ENCODE peak calls at places on chromosomes 2 and 18, in ten cellular contexts. One of them, this sample, is unnamed.

GRCh38 chr2:170680172-170680913 is 34.8 kb upstream of the SP5 start:
- DNase-seq in tibial artery: no peak
- DNase-seq in NCI-H510A: no peak
- DNase-seq in activated CD8-positive, alpha-beta memory T cell treated with anti-CD3 and anti-CD28 coated beads for 48 hours: no peak
- DNase-seq in left kidney: no peak
- DNase-seq in stimulated activated CD8-positive, alpha-beta memory T cell treated with anti-CD3 and anti-CD28 coated beads, Interleukin-7, amount 100 ng/mL, for 1 hour: no peak
- DNase-seq in MV-4-11: no peak
- DNase-seq in activated T-helper 1 cell treated with anti-CD3 and anti-CD28 coated beads, Interleukin-2, amount 50 U/mL, for 16 hours: no peak
- DNase-seq in NAMALWA: peak; percentile 28
- DNase-seq in cardiac fibroblast: no peak
- DNase-seq in this sample: no peak

GRCh38 chr2:184923751-184924150 is 325.4 kb downstream of the ZNF804A start:
- DNase-seq in tibial artery: no peak
- DNase-seq in NCI-H510A: no peak
- DNase-seq in activated CD8-positive, alpha-beta memory T cell treated with anti-CD3 and anti-CD28 coated beads for 48 hours: no peak
- DNase-seq in left kidney: no peak
- DNase-seq in stimulated activated CD8-positive, alpha-beta memory T cell treated with anti-CD3 and anti-CD28 coated beads, Interleukin-7, amount 100 ng/mL, for 1 hour: no peak
- DNase-seq in MV-4-11: no peak
- DNase-seq in activated T-helper 1 cell treated with anti-CD3 and anti-CD28 coated beads, Interleukin-2, amount 50 U/mL, for 16 hours: no peak
- DNase-seq in NAMALWA: no peak
- DNase-seq in cardiac fibroblast: no peak
- DNase-seq in this sample: no peak

GRCh38 chr18:36153203-36153602 is 23.5 kb downstream of the ELP2 start:
- DNase-seq in tibial artery: no peak
- DNase-seq in NCI-H510A: no peak
- DNase-seq in activated CD8-positive, alpha-beta memory T cell treated with anti-CD3 and anti-CD28 coated beads for 48 hours: no peak
- DNase-seq in left kidney: peak; percentile 39
- DNase-seq in stimulated activated CD8-positive, alpha-beta memory T cell treated with anti-CD3 and anti-CD28 coated beads, Interleukin-7, amount 100 ng/mL, for 1 hour: no peak
- DNase-seq in MV-4-11: no peak
- DNase-seq in activated T-helper 1 cell treated with anti-CD3 and anti-CD28 coated beads, Interleukin-2, amount 50 U/mL, for 16 hours: no peak
- DNase-seq in NAMALWA: no peak
- DNase-seq in cardiac fibroblast: peak; percentile 18
- DNase-seq in this sample: no peak

GRCh38 chr2:60370835-60371618 is 182.4 kb downstream of the BCL11A start:
- DNase-seq in tibial artery: no peak
- DNase-seq in NCI-H510A: no peak
- DNase-seq in activated CD8-positive, alpha-beta memory T cell treated with anti-CD3 and anti-CD28 coated beads for 48 hours: no peak
- DNase-seq in left kidney: no peak
- DNase-seq in stimulated activated CD8-positive, alpha-beta memory T cell treated with anti-CD3 and anti-CD28 coated beads, Interleukin-7, amount 100 ng/mL, for 1 hour: no peak
- DNase-seq in MV-4-11: no peak
- DNase-seq in activated T-helper 1 cell treated with anti-CD3 and anti-CD28 coated beads, Interleukin-2, amount 50 U/mL, for 16 hours: no peak
- DNase-seq in NAMALWA: peak; percentile 61
- DNase-seq in cardiac fibroblast: no peak
- DNase-seq in this sample: no peak

GRCh38 chr2:238997684-238998083 is 149.8 kb downstream of the TWIST2 start:
- DNase-seq in tibial artery: peak; percentile 37
- DNase-seq in NCI-H510A: no peak
- DNase-seq in activated CD8-positive, alpha-beta memory T cell treated with anti-CD3 and anti-CD28 coated beads for 48 hours: no peak
- DNase-seq in left kidney: no peak
- DNase-seq in stimulated activated CD8-positive, alpha-beta memory T cell treated with anti-CD3 and anti-CD28 coated beads, Interleukin-7, amount 100 ng/mL, for 1 hour: no peak
- DNase-seq in MV-4-11: no peak
- DNase-seq in activated T-helper 1 cell treated with anti-CD3 and anti-CD28 coated beads, Interleukin-2, amount 50 U/mL, for 16 hours: no peak
- DNase-seq in NAMALWA: no peak
- DNase-seq in cardiac fibroblast: no peak
- DNase-seq in this sample: no peak

GRCh38 chr2:10331033-10331701 is 28.5 kb downstream of the HPCAL1 start:
- DNase-seq in tibial artery: peak; percentile 72
- DNase-seq in NCI-H510A: no peak
- DNase-seq in activated CD8-positive, alpha-beta memory T cell treated with anti-CD3 and anti-CD28 coated beads for 48 hours: peak; percentile 52
- DNase-seq in left kidney: peak; percentile 35
- DNase-seq in stimulated activated CD8-positive, alpha-beta memory T cell treated with anti-CD3 and anti-CD28 coated beads, Interleukin-7, amount 100 ng/mL, for 1 hour: peak; percentile 37
- DNase-seq in MV-4-11: peak; percentile 87
- DNase-seq in activated T-helper 1 cell treated with anti-CD3 and anti-CD28 coated beads, Interleukin-2, amount 50 U/mL, for 16 hours: peak; percentile 51
- DNase-seq in NAMALWA: no peak
- DNase-seq in cardiac fibroblast: peak; percentile 22
- DNase-seq in this sample: no peak

GRCh38 chr2:88283886-88284511 is 113.9 kb downstream of the THNSL2 start:
- DNase-seq in tibial artery: no peak
- DNase-seq in NCI-H510A: no peak
- DNase-seq in activated CD8-positive, alpha-beta memory T cell treated with anti-CD3 and anti-CD28 coated beads for 48 hours: no peak
- DNase-seq in left kidney: peak; percentile 8
- DNase-seq in stimulated activated CD8-positive, alpha-beta memory T cell treated with anti-CD3 and anti-CD28 coated beads, Interleukin-7, amount 100 ng/mL, for 1 hour: no peak
- DNase-seq in MV-4-11: no peak
- DNase-seq in activated T-helper 1 cell treated with anti-CD3 and anti-CD28 coated beads, Interleukin-2, amount 50 U/mL, for 16 hours: no peak
- DNase-seq in NAMALWA: no peak
- DNase-seq in cardiac fibroblast: no peak
- DNase-seq in this sample: no peak

GRCh38 chr2:23502096-23502495 is 117.1 kb downstream of the KLHL29 start:
- DNase-seq in tibial artery: no peak
- DNase-seq in NCI-H510A: no peak
- DNase-seq in activated CD8-positive, alpha-beta memory T cell treated with anti-CD3 and anti-CD28 coated beads for 48 hours: no peak
- DNase-seq in left kidney: peak; percentile 52
- DNase-seq in stimulated activated CD8-positive, alpha-beta memory T cell treated with anti-CD3 and anti-CD28 coated beads, Interleukin-7, amount 100 ng/mL, for 1 hour: no peak
- DNase-seq in MV-4-11: no peak
- DNase-seq in activated T-helper 1 cell treated with anti-CD3 and anti-CD28 coated beads, Interleukin-2, amount 50 U/mL, for 16 hours: no peak
- DNase-seq in NAMALWA: no peak
- DNase-seq in cardiac fibroblast: peak; percentile 66
- DNase-seq in this sample: no peak

GRCh38 chr2:101432411-101433181 is 42.3 kb downstream of the RFX8 start:
- DNase-seq in tibial artery: no peak
- DNase-seq in NCI-H510A: no peak
- DNase-seq in activated CD8-positive, alpha-beta memory T cell treated with anti-CD3 and anti-CD28 coated beads for 48 hours: no peak
- DNase-seq in left kidney: no peak
- DNase-seq in stimulated activated CD8-positive, alpha-beta memory T cell treated with anti-CD3 and anti-CD28 coated beads, Interleukin-7, amount 100 ng/mL, for 1 hour: no peak
- DNase-seq in MV-4-11: no peak
- DNase-seq in activated T-helper 1 cell treated with anti-CD3 and anti-CD28 coated beads, Interleukin-2, amount 50 U/mL, for 16 hours: no peak
- DNase-seq in NAMALWA: no peak
- DNase-seq in cardiac fibroblast: peak; percentile 74
- DNase-seq in this sample: no peak

This sample was measured in KBM-7.